ENCODE peak calls at places on chromosomes 1 and 21, in seven cellular contexts. One of them, this sample, is unnamed.
A peak's percentile ranks its signal among the peaks of the same experiment; 100 is the strongest.

GRCh38 chr1:93722081-93723031 is 40.7 kb upstream of the BCAR3 start:
- DNase-seq in astrocyte of the spinal cord: no peak
- DNase-seq in Panc1: no peak
- DNase-seq in ovary: peak; percentile 41
- DNase-seq in left ventricle myocardium inferior: peak; percentile 72
- DNase-seq in omental fat pad: no peak
- DNase-seq in GM13977: no peak
- DNase-seq in this sample: no peak

GRCh38 chr1:16484501-16484835 is 29.6 kb downstream of the RNU1-1 start:
- DNase-seq in omental fat pad: no peak
- DNase-seq in astrocyte of the spinal cord: no peak
- DNase-seq in left ventricle myocardium inferior: no peak
- DNase-seq in GM13977: no peak
- DNase-seq in Panc1: no peak
- DNase-seq in ovary: no peak
- DNase-seq in this sample: no peak

GRCh38 chr1:50950396-50950795 is 9.7 kb downstream of the FAF1 start:
- DNase-seq in astrocyte of the spinal cord: no peak
- DNase-seq in ovary: no peak
- DNase-seq in GM13977: no peak
- DNase-seq in left ventricle myocardium inferior: no peak
- DNase-seq in Panc1: no peak
- DNase-seq in omental fat pad: no peak
- DNase-seq in this sample: no peak

GRCh38 chr21:35382696-35383095 is 333.6 kb upstream of the RUNX1 start:
- DNase-seq in ovary: no peak
- DNase-seq in GM13977: no peak
- DNase-seq in Panc1: no peak
- DNase-seq in astrocyte of the spinal cord: peak; percentile 50
- DNase-seq in omental fat pad: no peak
- DNase-seq in left ventricle myocardium inferior: no peak
- DNase-seq in this sample: no peak

GRCh38 chr21:36994501-36995189 is 11.9 kb upstream of the RIPPLY3 start:
- DNase-seq in GM13977: no peak
- DNase-seq in astrocyte of the spinal cord: no peak
- DNase-seq in ovary: no peak
- DNase-seq in left ventricle myocardium inferior: no peak
- DNase-seq in Panc1: no peak
- DNase-seq in omental fat pad: no peak
- DNase-seq in this sample: no peak

GRCh38 chr21:44800103-44800502 is 1.5 kb downstream of the UBE2G2 start:
- DNase-seq in GM13977: no peak
- DNase-seq in Panc1: no peak
- DNase-seq in ovary: no peak
- DNase-seq in left ventricle myocardium inferior: no peak
- DNase-seq in astrocyte of the spinal cord: peak; percentile 42
- DNase-seq in omental fat pad: no peak
- DNase-seq in this sample: no peak

GRCh38 chr21:43803558-43804300 is 14.4 kb downstream of the RRP1 start:
- DNase-seq in astrocyte of the spinal cord: no peak
- DNase-seq in left ventricle myocardium inferior: no peak
- DNase-seq in omental fat pad: no peak
- DNase-seq in ovary: peak; percentile 18
- DNase-seq in GM13977: no peak
- DNase-seq in Panc1: no peak
- DNase-seq in this sample: no peak

GRCh38 chr1:61162513-61163274 is 80.3 kb downstream of the NFIA start:
- DNase-seq in left ventricle myocardium inferior: no peak
- DNase-seq in astrocyte of the spinal cord: no peak
- DNase-seq in ovary: no peak
- DNase-seq in GM13977: no peak
- DNase-seq in omental fat pad: no peak
- DNase-seq in Panc1: no peak
- DNase-seq in this sample: no peak

GRCh38 chr1:175824079-175824478 is 80.7 kb upstream of the TNR start:
- DNase-seq in astrocyte of the spinal cord: no peak
- DNase-seq in ovary: no peak
- DNase-seq in omental fat pad: no peak
- DNase-seq in Panc1: no peak
- DNase-seq in left ventricle myocardium inferior: no peak
- DNase-seq in GM13977: no peak
- DNase-seq in this sample: no peak

GRCh38 chr1:180247061-180247460 is 17.0 kb downstream of the LHX4 start:
- DNase-seq in left ventricle myocardium inferior: no peak
- DNase-seq in astrocyte of the spinal cord: no peak
- DNase-seq in omental fat pad: no peak
- DNase-seq in GM13977: no peak
- DNase-seq in Panc1: no peak
- DNase-seq in ovary: no peak
- DNase-seq in this sample: no peak

GRCh38 chr21:41928621-41929220 is 25.1 kb downstream of the C2CD2 start:
- DNase-seq in astrocyte of the spinal cord: no peak
- DNase-seq in left ventricle myocardium inferior: no peak
- DNase-seq in ovary: no peak
- DNase-seq in omental fat pad: no peak
- DNase-seq in GM13977: peak; percentile 73
- DNase-seq in Panc1: no peak
- DNase-seq in this sample: no peak

GRCh38 chr1:13890766-13891165 is 190.8 kb downstream of the PRDM2 start:
- DNase-seq in ovary: no peak
- DNase-seq in omental fat pad: no peak
- DNase-seq in astrocyte of the spinal cord: no peak
- DNase-seq in GM13977: no peak
- DNase-seq in Panc1: no peak
- DNase-seq in left ventricle myocardium inferior: no peak
- DNase-seq in this sample: no peak

GRCh38 chr21:31604591-31605190 is 54.8 kb upstream of the SOD1 start:
- DNase-seq in astrocyte of the spinal cord: peak; percentile 65
- DNase-seq in left ventricle myocardium inferior: peak; percentile 61
- DNase-seq in omental fat pad: peak; percentile 54
- DNase-seq in Panc1: peak; percentile 22
- DNase-seq in ovary: peak; percentile 50
- DNase-seq in GM13977: peak; percentile 74
- DNase-seq in this sample: peak; percentile 73

GRCh38 chr1:56133517-56134472 is 445.6 kb downstream of the PLPP3 start:
- DNase-seq in Panc1: no peak
- DNase-seq in ovary: no peak
- DNase-seq in left ventricle myocardium inferior: no peak
- DNase-seq in astrocyte of the spinal cord: no peak
- DNase-seq in omental fat pad: no peak
- DNase-seq in GM13977: no peak
- DNase-seq in this sample: no peak

GRCh38 chr1:209326876-209327275 is 256.6 kb upstream of the CAMK1G start:
- DNase-seq in left ventricle myocardium inferior: no peak
- DNase-seq in Panc1: no peak
- DNase-seq in astrocyte of the spinal cord: no peak
- DNase-seq in GM13977: no peak
- DNase-seq in omental fat pad: no peak
- DNase-seq in ovary: no peak
- DNase-seq in this sample: no peak

GRCh38 chr1:229669333-229669732 is 43.3 kb downstream of the URB2 start:
- DNase-seq in GM13977: no peak
- DNase-seq in ovary: no peak
- DNase-seq in Panc1: no peak
- DNase-seq in omental fat pad: no peak
- DNase-seq in left ventricle myocardium inferior: no peak
- DNase-seq in astrocyte of the spinal cord: peak; percentile 60
- DNase-seq in this sample: no peak

GRCh38 chr1:58089898-58090535 is 456.5 kb downstream of the OMA1 start:
- DNase-seq in GM13977: no peak
- DNase-seq in omental fat pad: no peak
- DNase-seq in left ventricle myocardium inferior: no peak
- DNase-seq in ovary: no peak
- DNase-seq in Panc1: no peak
- DNase-seq in astrocyte of the spinal cord: no peak
- DNase-seq in this sample: no peak

GRCh38 chr1:58082596-58082995 is 463.9 kb downstream of the OMA1 start:
- DNase-seq in Panc1: no peak
- DNase-seq in GM13977: no peak
- DNase-seq in ovary: no peak
- DNase-seq in astrocyte of the spinal cord: no peak
- DNase-seq in left ventricle myocardium inferior: no peak
- DNase-seq in omental fat pad: no peak
- DNase-seq in this sample: no peak

GRCh38 chr1:58084266-58084665 is 462.3 kb downstream of the OMA1 start:
- DNase-seq in Panc1: no peak
- DNase-seq in omental fat pad: no peak
- DNase-seq in left ventricle myocardium inferior: no peak
- DNase-seq in astrocyte of the spinal cord: no peak
- DNase-seq in ovary: no peak
- DNase-seq in GM13977: no peak
- DNase-seq in this sample: no peak
- TF ChIP-seq CTCF in Panc1: no peak
- TF ChIP-seq CTCF in omental fat pad: no peak
- TF ChIP-seq CTCF in left ventricle myocardium inferior: no peak
- TF ChIP-seq CTCF in astrocyte of the spinal cord: no peak
- TF ChIP-seq CTCF in ovary: no peak
- TF ChIP-seq CTCF in GM13977: no peak
- TF ChIP-seq CTCF in this sample: no peak

GRCh38 chr1:164774819-164775654 is 216.1 kb downstream of the PBX1 start:
- DNase-seq in Panc1: no peak
- DNase-seq in left ventricle myocardium inferior: no peak
- DNase-seq in astrocyte of the spinal cord: no peak
- DNase-seq in GM13977: no peak
- DNase-seq in ovary: no peak
- DNase-seq in omental fat pad: no peak
- DNase-seq in this sample: no peak

GRCh38 chr1:164772635-164773034 is 213.7 kb downstream of the PBX1 start:
- DNase-seq in astrocyte of the spinal cord: peak; percentile 91
- DNase-seq in GM13977: no peak
- DNase-seq in omental fat pad: peak; percentile 45
- DNase-seq in Panc1: no peak
- DNase-seq in left ventricle myocardium inferior: peak; percentile 53
- DNase-seq in ovary: no peak
- DNase-seq in this sample: no peak

GRCh38 chr1:164773146-164773545 is 214.2 kb downstream of the PBX1 start:
- DNase-seq in Panc1: no peak
- DNase-seq in omental fat pad: no peak
- DNase-seq in astrocyte of the spinal cord: no peak
- DNase-seq in ovary: no peak
- DNase-seq in left ventricle myocardium inferior: no peak
- DNase-seq in GM13977: no peak
- DNase-seq in this sample: no peak

GRCh38 chr1:164771568-164772350 is 212.8 kb downstream of the PBX1 start:
- DNase-seq in Panc1: no peak
- DNase-seq in GM13977: no peak
- DNase-seq in astrocyte of the spinal cord: peak; percentile 69
- DNase-seq in left ventricle myocardium inferior: no peak
- DNase-seq in omental fat pad: no peak
- DNase-seq in ovary: no peak
- DNase-seq in this sample: no peak

DNA sequence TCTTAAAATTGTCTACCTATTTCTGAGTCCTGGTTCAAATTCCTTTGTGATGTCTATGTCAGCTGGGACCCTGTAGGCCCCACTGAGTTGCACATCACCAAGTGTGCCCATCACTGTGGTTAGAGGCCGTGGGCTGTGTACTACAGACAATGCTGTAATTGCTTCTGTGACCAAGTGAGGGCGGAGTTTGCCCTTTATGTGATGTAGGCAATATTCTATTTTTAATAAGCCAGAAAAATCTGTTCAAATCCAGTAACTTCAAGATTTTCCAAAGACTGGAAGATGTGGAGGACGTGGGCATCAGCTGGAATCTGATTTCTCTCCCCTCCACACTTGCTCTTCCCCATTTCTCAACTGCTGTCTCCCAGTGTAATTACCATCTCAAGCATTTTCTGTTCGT is 215.4 kb downstream of the PBX1 start:
- DNase-seq in left ventricle myocardium inferior: no peak
- DNase-seq in GM13977: no peak
- DNase-seq in Panc1: no peak
- DNase-seq in astrocyte of the spinal cord: no peak
- DNase-seq in ovary: no peak
- DNase-seq in omental fat pad: no peak
- DNase-seq in this sample: no peak
- TF ChIP-seq CTCF in left ventricle myocardium inferior: no peak
- TF ChIP-seq CTCF in GM13977: no peak
- TF ChIP-seq CTCF in Panc1: peak; percentile 21
- TF ChIP-seq CTCF in astrocyte of the spinal cord: peak; percentile 20
- TF ChIP-seq CTCF in ovary: no peak
- TF ChIP-seq CTCF in omental fat pad: no peak
- TF ChIP-seq CTCF in this sample: no peak

GRCh38 chr1:52366517-52366827 is 467 bp upstream of the CC2D1B start:
- DNase-seq in ovary: no peak
- DNase-seq in GM13977: no peak
- DNase-seq in astrocyte of the spinal cord: no peak
- DNase-seq in left ventricle myocardium inferior: no peak
- DNase-seq in Panc1: no peak
- DNase-seq in omental fat pad: no peak
- DNase-seq in this sample: no peak

GRCh38 chr1:52365091-52365745 is 787 bp downstream of the CC2D1B start:
- DNase-seq in GM13977: no peak
- DNase-seq in astrocyte of the spinal cord: peak; percentile 73
- DNase-seq in ovary: peak; percentile 50
- DNase-seq in omental fat pad: peak; percentile 62
- DNase-seq in left ventricle myocardium inferior: peak; percentile 52
- DNase-seq in Panc1: no peak
- DNase-seq in this sample: no peak

GRCh38 chr1:52367272-52367671 is 1.3 kb upstream of the CC2D1B start:
- DNase-seq in astrocyte of the spinal cord: no peak
- DNase-seq in GM13977: no peak
- DNase-seq in ovary: no peak
- DNase-seq in omental fat pad: no peak
- DNase-seq in left ventricle myocardium inferior: no peak
- DNase-seq in Panc1: no peak
- DNase-seq in this sample: no peak

GRCh38 chr1:52365746-52366516 is at the start of gene CC2D1B:
- DNase-seq in Panc1: peak; percentile 93
- DNase-seq in astrocyte of the spinal cord: peak; percentile 98
- DNase-seq in omental fat pad: peak; percentile 86
- DNase-seq in left ventricle myocardium inferior: peak; percentile 98
- DNase-seq in GM13977: peak; percentile 100
- DNase-seq in ovary: peak; percentile 99
- DNase-seq in this sample: peak; percentile 92

DNA sequence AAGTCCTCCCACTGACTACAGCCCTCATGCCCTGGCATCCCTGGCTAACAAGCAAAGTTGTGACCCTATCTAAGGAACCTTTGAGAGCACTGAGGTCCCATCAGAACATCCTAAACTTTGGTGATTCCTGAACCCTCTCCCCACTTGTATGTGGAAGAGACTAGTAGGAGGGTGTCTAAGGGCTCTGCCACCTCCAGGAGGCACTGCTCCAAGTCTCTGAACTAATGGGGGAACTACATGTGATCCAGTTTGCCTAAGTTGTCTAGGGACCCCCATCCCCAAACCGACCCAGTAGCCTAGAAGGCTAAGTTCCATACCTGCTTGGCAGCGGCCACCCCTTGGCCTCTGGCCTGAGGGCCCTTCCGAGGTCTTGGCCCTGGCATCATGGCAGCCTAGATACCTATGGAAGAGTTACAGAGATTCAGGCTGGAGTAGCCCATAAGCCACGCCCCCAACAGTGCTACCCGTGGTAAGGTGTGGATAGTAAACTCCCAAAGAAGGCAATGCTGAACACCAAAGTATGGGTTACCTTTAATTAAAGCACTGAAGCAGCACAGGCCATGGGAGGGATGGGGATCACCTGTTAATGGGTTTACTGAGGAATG is 1.7 kb downstream of the CC2D1B start:
- DNase-seq in astrocyte of the spinal cord: no peak
- DNase-seq in ovary: peak; percentile 47
- DNase-seq in left ventricle myocardium inferior: no peak
- DNase-seq in GM13977: no peak
- DNase-seq in Panc1: no peak
- DNase-seq in omental fat pad: no peak
- DNase-seq in this sample: no peak
- TF ChIP-seq CTCF in astrocyte of the spinal cord: no peak
- TF ChIP-seq CTCF in ovary: no peak
- TF ChIP-seq CTCF in left ventricle myocardium inferior: no peak
- TF ChIP-seq CTCF in GM13977: peak; percentile 14
- TF ChIP-seq CTCF in Panc1: no peak
- TF ChIP-seq CTCF in omental fat pad: no peak
- TF ChIP-seq CTCF in this sample: no peak

GRCh38 chr1:82090104-82090503 is 289.4 kb downstream of the ADGRL2 start:
- DNase-seq in astrocyte of the spinal cord: peak; percentile 13
- DNase-seq in ovary: no peak
- DNase-seq in omental fat pad: no peak
- DNase-seq in GM13977: no peak
- DNase-seq in Panc1: no peak
- DNase-seq in left ventricle myocardium inferior: no peak
- DNase-seq in this sample: no peak
- TF ChIP-seq CTCF in astrocyte of the spinal cord: peak; percentile 47
- TF ChIP-seq CTCF in ovary: no peak
- TF ChIP-seq CTCF in omental fat pad: no peak
- TF ChIP-seq CTCF in GM13977: peak; percentile 22
- TF ChIP-seq CTCF in Panc1: peak; percentile 10
- TF ChIP-seq CTCF in left ventricle myocardium inferior: peak; percentile 25
- TF ChIP-seq CTCF in this sample: peak; percentile 7